ENCODE peak calls at places on chromosomes 6 and 20, in six cellular contexts. One of them, this sample, is unnamed.

GRCh38 chr20:47821481-47822100 is 36.3 kb upstream of the SULF2 start:
- DNase-seq in hepatocyte: no peak
- DNase-seq in PC-3: peak; percentile 96
- DNase-seq in HCT116: peak; percentile 23
- DNase-seq in OCI-LY7: no peak
- DNase-seq in GM23338: no peak
- DNase-seq in this sample: no peak

GRCh38 chr6:152642578-152643375 is 5.6 kb upstream of the SYNE1 start:
- DNase-seq in hepatocyte: peak; percentile 69
- DNase-seq in PC-3: peak; percentile 60
- DNase-seq in HCT116: peak; percentile 53
- DNase-seq in OCI-LY7: peak; percentile 84
- DNase-seq in GM23338: peak; percentile 87
- DNase-seq in this sample: peak; percentile 69

GRCh38 chr20:4999788-5000187 is 1.5 kb downstream of the SLC23A2 start:
- DNase-seq in hepatocyte: no peak
- DNase-seq in PC-3: no peak
- DNase-seq in HCT116: no peak
- DNase-seq in OCI-LY7: peak; percentile 50
- DNase-seq in GM23338: no peak
- DNase-seq in this sample: peak; percentile 42

GRCh38 chr6:43916924-43917877 is 147.2 kb downstream of the VEGFA start:
- DNase-seq in hepatocyte: peak; percentile 84
- DNase-seq in PC-3: no peak
- DNase-seq in HCT116: no peak
- DNase-seq in OCI-LY7: no peak
- DNase-seq in GM23338: no peak
- DNase-seq in this sample: no peak

GRCh38 chr6:29589423-29590048 is 4.6 kb downstream of the OR2H2 start:
- DNase-seq in hepatocyte: peak; percentile 71
- DNase-seq in PC-3: peak; percentile 71
- DNase-seq in HCT116: peak; percentile 33
- DNase-seq in OCI-LY7: peak; percentile 64
- DNase-seq in GM23338: peak; percentile 78
- DNase-seq in this sample: peak; percentile 42

GRCh38 chr20:19560876-19561480 is 197.1 kb upstream of the RIN2 start:
- DNase-seq in hepatocyte: no peak
- DNase-seq in PC-3: no peak
- DNase-seq in HCT116: no peak
- DNase-seq in OCI-LY7: no peak
- DNase-seq in GM23338: no peak
- DNase-seq in this sample: no peak

GRCh38 chr6:136922680-136922996 is 537 bp downstream of the SLC35D3 start:
- DNase-seq in hepatocyte: no peak
- DNase-seq in PC-3: no peak
- DNase-seq in HCT116: no peak
- DNase-seq in OCI-LY7: no peak
- DNase-seq in GM23338: no peak
- DNase-seq in this sample: no peak

GRCh38 chr20:19412254-19412653 is 199.8 kb downstream of the SLC24A3 start:
- DNase-seq in hepatocyte: no peak
- DNase-seq in PC-3: no peak
- DNase-seq in HCT116: no peak
- DNase-seq in OCI-LY7: no peak
- DNase-seq in GM23338: no peak
- DNase-seq in this sample: no peak

GRCh38 chr6:138421608-138422007 is 17.6 kb downstream of the HEBP2 start:
- DNase-seq in hepatocyte: no peak
- DNase-seq in PC-3: no peak
- DNase-seq in HCT116: no peak
- DNase-seq in OCI-LY7: no peak
- DNase-seq in GM23338: no peak
- DNase-seq in this sample: no peak

GRCh38 chr20:46823271-46823747 is 71.3 kb upstream of the EYA2 start:
- DNase-seq in hepatocyte: peak; percentile 66
- DNase-seq in PC-3: no peak
- DNase-seq in HCT116: no peak
- DNase-seq in OCI-LY7: no peak
- DNase-seq in GM23338: no peak
- DNase-seq in this sample: no peak

GRCh38 chr20:33250666-33251065 is 14.9 kb downstream of the BPIFA1 start:
- DNase-seq in hepatocyte: no peak
- DNase-seq in PC-3: no peak
- DNase-seq in HCT116: no peak
- DNase-seq in OCI-LY7: no peak
- DNase-seq in GM23338: no peak
- DNase-seq in this sample: no peak

GRCh38 chr6:158653577-158654354 is 3.9 kb downstream of the SYTL3 start:
- DNase-seq in hepatocyte: no peak
- DNase-seq in PC-3: no peak
- DNase-seq in HCT116: no peak
- DNase-seq in OCI-LY7: no peak
- DNase-seq in GM23338: no peak
- DNase-seq in this sample: peak; percentile 87

GRCh38 chr20:63070771-63071540 is 64.2 kb upstream of the BHLHE23 start:
- DNase-seq in hepatocyte: no peak
- DNase-seq in PC-3: no peak
- DNase-seq in HCT116: no peak
- DNase-seq in OCI-LY7: no peak
- DNase-seq in GM23338: no peak
- DNase-seq in this sample: no peak

GRCh38 chr6:72968704-72969103 is 256.6 kb downstream of the KHDC1L start:
- DNase-seq in hepatocyte: peak; percentile 13
- DNase-seq in PC-3: peak; percentile 90
- DNase-seq in HCT116: peak; percentile 22
- DNase-seq in OCI-LY7: no peak
- DNase-seq in GM23338: no peak
- DNase-seq in this sample: no peak

GRCh38 chr20:35264755-35265154 is 13.2 kb downstream of the MMP24OS start:
- DNase-seq in hepatocyte: peak; percentile 63
- DNase-seq in PC-3: peak; percentile 47
- DNase-seq in HCT116: no peak
- DNase-seq in OCI-LY7: no peak
- DNase-seq in GM23338: peak; percentile 59
- DNase-seq in this sample: no peak

GRCh38 chr20:48626226-48626937 is 201.4 kb downstream of the PREX1 start:
- DNase-seq in hepatocyte: no peak
- DNase-seq in PC-3: no peak
- DNase-seq in HCT116: no peak
- DNase-seq in OCI-LY7: no peak
- DNase-seq in GM23338: no peak
- DNase-seq in this sample: no peak

GRCh38 chr6:11774392-11774791 is 4.2 kb downstream of the ADTRP start:
- DNase-seq in hepatocyte: no peak
- DNase-seq in PC-3: no peak
- DNase-seq in HCT116: no peak
- DNase-seq in OCI-LY7: no peak
- DNase-seq in GM23338: no peak
- DNase-seq in this sample: no peak

DNA sequence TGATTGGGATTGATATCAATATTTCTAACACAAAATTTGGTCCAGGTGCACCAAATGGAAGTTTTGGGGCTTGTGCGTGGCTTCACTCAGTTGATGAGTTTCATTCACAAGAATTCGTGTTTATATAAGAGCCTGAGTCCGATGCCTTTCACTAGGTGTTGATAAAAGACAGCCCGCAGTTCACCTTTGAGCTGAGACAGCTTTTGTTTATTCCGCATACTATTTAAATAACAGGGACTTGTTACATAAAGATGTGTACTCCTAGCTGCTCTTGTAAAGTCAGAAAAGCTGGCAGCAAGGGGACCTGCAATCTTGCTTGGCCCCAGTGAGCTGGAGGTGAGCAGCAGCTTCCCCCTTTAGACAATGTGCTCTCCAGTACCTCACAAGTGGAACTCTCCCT is 19.0 kb upstream of the NRN1 start:
- DNase-seq in hepatocyte: no peak
- DNase-seq in PC-3: no peak
- DNase-seq in HCT116: no peak
- DNase-seq in OCI-LY7: no peak
- DNase-seq in GM23338: no peak
- DNase-seq in this sample: no peak
- TF ChIP-seq EZH2phosphoT487 in hepatocyte: no peak
- TF ChIP-seq EZH2phosphoT487 in PC-3: no peak
- TF ChIP-seq EZH2phosphoT487 in HCT116: no peak
- TF ChIP-seq EZH2phosphoT487 in OCI-LY7: no peak
- TF ChIP-seq EZH2phosphoT487 in GM23338: no peak
- TF ChIP-seq EZH2phosphoT487 in this sample: no peak

DNA sequence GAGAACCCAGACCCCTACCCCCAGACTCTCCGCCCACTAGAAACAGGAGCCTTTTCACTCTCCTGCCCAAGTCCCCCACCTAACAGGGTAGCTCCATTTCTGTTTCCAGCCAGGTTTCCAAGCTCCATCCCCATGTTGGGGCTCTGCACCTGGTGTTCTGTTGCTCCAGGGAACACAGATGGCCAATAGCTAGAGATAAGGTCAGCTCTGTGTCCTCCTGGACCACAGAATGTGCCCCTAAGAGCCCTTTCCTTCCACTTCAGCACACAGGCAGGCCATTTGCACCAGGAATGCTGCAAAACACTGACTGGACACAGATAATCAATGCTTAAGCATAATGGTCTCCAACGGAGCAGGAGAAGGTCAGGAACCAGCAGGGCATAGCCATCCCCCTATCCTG is 159.4 kb downstream of the QRSL1 start:
- DNase-seq in hepatocyte: no peak
- DNase-seq in PC-3: no peak
- DNase-seq in HCT116: no peak
- DNase-seq in OCI-LY7: no peak
- DNase-seq in GM23338: no peak
- DNase-seq in this sample: no peak
- TF ChIP-seq EZH2phosphoT487 in hepatocyte: no peak
- TF ChIP-seq EZH2phosphoT487 in PC-3: no peak
- TF ChIP-seq EZH2phosphoT487 in HCT116: no peak
- TF ChIP-seq EZH2phosphoT487 in OCI-LY7: no peak
- TF ChIP-seq EZH2phosphoT487 in GM23338: no peak
- TF ChIP-seq EZH2phosphoT487 in this sample: no peak

GRCh38 chr6:20473518-20473917 is 60.7 kb upstream of the CDKAL1 start:
- DNase-seq in hepatocyte: no peak
- DNase-seq in PC-3: no peak
- DNase-seq in HCT116: no peak
- DNase-seq in OCI-LY7: no peak
- DNase-seq in GM23338: peak; percentile 17
- DNase-seq in this sample: no peak

GRCh38 chr6:20479075-20479871 is 55.0 kb upstream of the CDKAL1 start:
- DNase-seq in hepatocyte: no peak
- DNase-seq in PC-3: no peak
- DNase-seq in HCT116: no peak
- DNase-seq in OCI-LY7: no peak
- DNase-seq in GM23338: no peak
- DNase-seq in this sample: no peak

GRCh38 chr6:20474756-20475542 is 59.3 kb upstream of the CDKAL1 start:
- DNase-seq in hepatocyte: no peak
- DNase-seq in PC-3: no peak
- DNase-seq in HCT116: no peak
- DNase-seq in OCI-LY7: no peak
- DNase-seq in GM23338: no peak
- DNase-seq in this sample: no peak

GRCh38 chr6:20477485-20477884 is 56.8 kb upstream of the CDKAL1 start:
- DNase-seq in hepatocyte: no peak
- DNase-seq in PC-3: no peak
- DNase-seq in HCT116: no peak
- DNase-seq in OCI-LY7: no peak
- DNase-seq in GM23338: no peak
- DNase-seq in this sample: no peak

DNA sequence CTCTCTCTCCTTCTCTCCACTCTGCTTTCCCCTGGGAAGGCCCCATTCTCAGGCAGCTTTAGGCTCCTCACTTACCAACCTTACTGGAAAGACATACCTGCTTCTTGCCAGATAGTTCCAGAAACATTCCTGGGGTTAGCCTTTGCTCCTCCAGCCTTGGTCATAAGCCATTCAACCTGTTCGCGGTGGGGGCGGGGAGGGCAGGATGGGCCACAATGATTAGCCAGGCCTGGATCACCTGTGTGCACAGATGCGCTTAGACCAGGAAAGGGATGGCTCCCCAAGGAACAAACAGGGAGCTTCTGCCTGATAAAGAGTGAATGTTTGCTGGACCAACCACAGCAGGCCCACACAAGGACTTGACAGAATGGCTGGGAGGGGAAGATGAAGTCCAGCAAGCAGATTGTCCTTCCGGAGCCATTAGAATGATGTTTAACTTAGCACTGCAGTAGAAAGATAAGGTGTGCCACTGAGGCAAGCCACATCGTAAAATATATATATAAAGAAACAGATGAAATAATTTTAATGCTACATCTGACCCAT is 57.7 kb upstream of the CDKAL1 start:
- DNase-seq in hepatocyte: no peak
- DNase-seq in PC-3: no peak
- DNase-seq in HCT116: no peak
- DNase-seq in OCI-LY7: no peak
- DNase-seq in GM23338: no peak
- DNase-seq in this sample: no peak
- TF ChIP-seq EZH2phosphoT487 in hepatocyte: no peak
- TF ChIP-seq EZH2phosphoT487 in PC-3: no peak
- TF ChIP-seq EZH2phosphoT487 in HCT116: no peak
- TF ChIP-seq EZH2phosphoT487 in OCI-LY7: no peak
- TF ChIP-seq EZH2phosphoT487 in GM23338: no peak
- TF ChIP-seq EZH2phosphoT487 in this sample: no peak

GRCh38 chr20:38973107-38973506 is 11.0 kb downstream of the DHX35 start:
- DNase-seq in hepatocyte: no peak
- DNase-seq in PC-3: no peak
- DNase-seq in HCT116: no peak
- DNase-seq in OCI-LY7: no peak
- DNase-seq in GM23338: no peak
- DNase-seq in this sample: no peak

GRCh38 chr20:38969708-38970107 is 7.6 kb downstream of the DHX35 start:
- DNase-seq in hepatocyte: peak; percentile 44
- DNase-seq in PC-3: no peak
- DNase-seq in HCT116: no peak
- DNase-seq in OCI-LY7: no peak
- DNase-seq in GM23338: no peak
- DNase-seq in this sample: no peak

GRCh38 chr20:38970302-38970701 is 8.2 kb downstream of the DHX35 start:
- DNase-seq in hepatocyte: no peak
- DNase-seq in PC-3: peak; percentile 60
- DNase-seq in HCT116: no peak
- DNase-seq in OCI-LY7: no peak
- DNase-seq in GM23338: no peak
- DNase-seq in this sample: no peak

GRCh38 chr20:38975539-38976120 is 13.5 kb downstream of the DHX35 start:
- DNase-seq in hepatocyte: no peak
- DNase-seq in PC-3: peak; percentile 31
- DNase-seq in HCT116: no peak
- DNase-seq in OCI-LY7: no peak
- DNase-seq in GM23338: no peak
- DNase-seq in this sample: no peak

DNA sequence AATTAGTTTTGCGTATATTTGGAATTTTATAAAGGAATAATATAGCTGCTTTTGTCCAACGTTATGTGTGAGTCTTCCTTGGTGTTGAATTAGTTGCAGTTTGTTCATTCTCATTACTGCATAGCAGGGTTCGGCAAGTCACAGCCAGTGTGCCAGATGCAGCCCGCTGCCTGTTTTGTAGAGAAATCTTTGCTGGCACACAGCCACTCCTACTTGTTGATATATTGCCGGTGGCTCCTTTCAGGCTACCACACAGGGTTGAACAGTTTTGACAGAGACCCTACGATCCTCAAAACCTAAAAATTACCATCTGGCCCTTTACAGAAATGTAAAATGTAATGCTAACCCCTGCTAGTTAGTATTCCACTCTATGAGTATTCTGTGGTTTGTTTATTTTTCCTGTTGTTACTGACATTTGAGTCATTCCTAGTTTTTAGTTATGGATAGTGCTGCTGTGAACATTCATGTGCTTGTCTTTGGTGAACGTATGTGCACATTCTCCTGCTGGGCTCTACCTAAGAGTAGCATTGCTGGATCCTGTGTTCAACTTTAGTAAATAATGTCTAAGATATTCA is 11.5 kb downstream of the DHX35 start:
- DNase-seq in hepatocyte: no peak
- DNase-seq in PC-3: peak; percentile 40
- DNase-seq in HCT116: no peak
- DNase-seq in OCI-LY7: no peak
- DNase-seq in GM23338: no peak
- DNase-seq in this sample: no peak
- TF ChIP-seq EZH2phosphoT487 in hepatocyte: no peak
- TF ChIP-seq EZH2phosphoT487 in PC-3: no peak
- TF ChIP-seq EZH2phosphoT487 in HCT116: no peak
- TF ChIP-seq EZH2phosphoT487 in OCI-LY7: no peak
- TF ChIP-seq EZH2phosphoT487 in GM23338: no peak
- TF ChIP-seq EZH2phosphoT487 in this sample: no peak

This sample was measured in MM.1S.